ENCODE peak calls at places on chromosome 13, in seven cellular contexts. R is KBM-7; F is stimulated activated CD8-positive, alpha-beta memory T cell treated with anti-CD3 and anti-CD28 coated beads, Interleukin-2, amount 100 ng/mL, for 48 hours; G is BJ; C is AML-193; B is lower leg skin; V is HFF-Myc. T is an unnamed sample.

GRCh38 chr13:48547663-48548092 is 14.8 kb upstream of the RCBTB2 start:
- DNase-seq in V (no peak), C (no peak), B (no peak), G (no peak), F (no peak), R (no peak), T (no peak)

GRCh38 chr13:87884874-87885273 is 213.7 kb downstream of the SLITRK5 start:
- DNase-seq in R (no peak), V (no peak), G (no peak), F (no peak), C (no peak), B (no peak), T (no peak)

GRCh38 chr13:93786846-93787245 is 560.2 kb downstream of the GPC6 start:
- DNase-seq in F (no peak), V (no peak), G (no peak), R (no peak), C (no peak), B (no peak), T (no peak)

GRCh38 chr13:53028637-53029121 is at the start of gene OLFM4:
- DNase-seq in R (no peak), B (no peak), C (no peak), G (no peak), F (no peak), V (no peak), T (no peak)

GRCh38 chr13:105678072-105678471 is 857.4 kb downstream of the EFNB2 start:
- DNase-seq in B (no peak), G (no peak), R (no peak), F (no peak), V (no peak), C (no peak), T (no peak)

GRCh38 chr13:80945328-80945727 is 604.4 kb upstream of the SPRY2 start:
- DNase-seq in B (no peak), G (no peak), R (no peak), V (no peak), C (no peak), F (no peak), T (no peak)

GRCh38 chr13:98456423-98456845 is 120.5 kb downstream of the STK24 start:
- DNase-seq in B (no peak), R (no peak), V (no peak), F (no peak), C (no peak), G (no peak), T (no peak)

GRCh38 chr13:80923907-80924306 is 583.0 kb upstream of the SPRY2 start:
- DNase-seq in V (no peak), F (no peak), R (no peak), G (no peak), C (no peak), B (no peak), T (no peak)

GRCh38 chr13:48412881-48413351 is at the start of gene LPAR6:
- DNase-seq in B (no peak), R (peak), F (no peak), C (peak), G (peak), V (peak), T (no peak)

T was measured in GOT3.